ENCODE peak calls at places on chromosome 21, in six cellular contexts. W is H1; R is CD8-positive, alpha-beta memory T cell; O is PC-9; Q is upper lobe of left lung; I is neural progenitor cell. U is an unnamed sample. For H3K9me3, the result is how much of the 10 kb centered on the place peaks cover.

GRCh38 chr21:44299085-44299457 is 782 bp upstream of the PFKL start:
- DNase-seq in W (no peak), R (peak), O (no peak), Q (peak), I (no peak), U (no peak)

GRCh38 chr21:46585191-46585953 is 19.5 kb downstream of the S100B start:
- DNase-seq in W (no peak), R (no peak), O (no peak), Q (no peak), I (no peak), U (no peak)

GRCh38 chr21:45699251-45699942 is 55.9 kb downstream of the PCBP3 start:
- DNase-seq in W (no peak), R (no peak), O (no peak), Q (no peak), I (no peak), U (no peak)

GRCh38 chr21:44710756-44711326 is 531 bp downstream of the TSPEAR start:
- DNase-seq in W (no peak), R (no peak), O (no peak), Q (no peak), I (peak), U (no peak)

GRCh38 chr21:45438391-45439145 is 33.6 kb downstream of the COL18A1 start:
- DNase-seq in W (no peak), R (no peak), O (no peak), Q (peak), I (no peak), U (no peak)

GRCh38 chr21:34545079-34545884 is 33.3 kb upstream of the KCNE1 start:
- DNase-seq in W (no peak), R (no peak), O (peak), Q (no peak), I (peak), U (no peak)

GRCh38 chr21:45555557-45556301 is 13.5 kb upstream of the SLC19A1 start:
- DNase-seq in W (peak), R (no peak), O (no peak), Q (peak), I (peak), U (peak)

GRCh38 chr21:35478096-35479080 is 429.3 kb upstream of the RUNX1 start:
- DNase-seq in W (no peak), R (no peak), O (no peak), Q (no peak), I (no peak), U (no peak)

GRCh38 chr21:39637197-39637970 is 24.6 kb downstream of the B3GALT5 start:
- DNase-seq in W (no peak), R (no peak), O (no peak), Q (no peak), I (peak), U (no peak)

GRCh38 chr21:45103966-45104520 is 29.7 kb downstream of the ADARB1 start:
- DNase-seq in W (no peak), R (no peak), O (no peak), Q (no peak), I (no peak), U (no peak)

GRCh38 chr21:45481977-45482898 is 60.0 kb downstream of the SLC19A1 start:
- DNase-seq in W (no peak), R (no peak), O (no peak), Q (peak), I (no peak), U (no peak)

GRCh38 chr21:35868005-35868868 is 192.1 kb downstream of the SETD4 start:
- DNase-seq in W (no peak), R (no peak), O (no peak), Q (no peak), I (no peak), U (no peak)

GRCh38 chr21:33281101-33281652 is 15.0 kb downstream of the IL10RB start:
- DNase-seq in W (no peak), R (no peak), O (no peak), Q (no peak), I (no peak), U (no peak)

GRCh38 chr21:34027727-34028461 is 45.5 kb upstream of the MRPS6 start:
- DNase-seq in W (no peak), R (no peak), O (no peak), Q (no peak), I (no peak), U (no peak)

GRCh38 chr21:35077975-35078374 is 28.9 kb upstream of the RUNX1 start:
- DNase-seq in W (no peak), R (no peak), O (no peak), Q (no peak), I (no peak), U (no peak)

GRCh38 chr21:45549670-45550463 is 7.6 kb upstream of the SLC19A1 start:
- DNase-seq in W (no peak), R (no peak), O (no peak), Q (no peak), I (no peak), U (no peak)

GRCh38 chr21:34596561-34597271 is 18.2 kb downstream of the RCAN1 start:
- DNase-seq in W (no peak), R (no peak), O (no peak), Q (no peak), I (no peak), U (no peak)

GRCh38 chr21:33588485-33589335 is at the start of gene DONSON:
- DNase-seq in W (no peak), R (peak), O (peak), Q (peak), I (peak), U (peak)

GRCh38 chr21:44579056-44579832 is 1.2 kb downstream of the KRTAP10-5 start:
- DNase-seq in W (no peak), R (no peak), O (no peak), Q (no peak), I (no peak), U (no peak)

GRCh38 chr21:34877485-34878128 is 171.5 kb downstream of the RUNX1 start:
- DNase-seq in W (no peak), R (no peak), O (peak), Q (no peak), I (no peak), U (no peak)

GRCh38 chr21:34243562-34243961 is 120.2 kb upstream of the KCNE2 start:
- DNase-seq in W (no peak), R (no peak), O (peak), Q (no peak), I (peak), U (no peak)

GRCh38 chr21:33901421-33902288 is 13.9 kb downstream of the ATP5PO start:
- DNase-seq in W (peak), R (no peak), O (peak), Q (no peak), I (peak), U (no peak)

GRCh38 chr21:40687625-40688024 is 159.3 kb downstream of the DSCAM start:
- DNase-seq in W (no peak), R (no peak), O (no peak), Q (no peak), I (no peak), U (no peak)

GRCh38 chr21:46557469-46557868 is 47.4 kb downstream of the S100B start:
- DNase-seq in W (no peak), R (no peak), O (no peak), Q (peak), I (no peak), U (no peak)

GRCh38 chr21:21295303-21295702 is 297.1 kb downstream of the NCAM2 start:
- DNase-seq in W (no peak), R (no peak), O (no peak), Q (no peak), I (no peak), U (no peak)
- H3K9me3 ChIP-seq in W (under half), R (under half), O (under half), Q (under half), I (under half), U (under half)

GRCh38 chr21:14012409-14012808 is 198.3 kb downstream of the LIPI start:
- DNase-seq in W (no peak), R (no peak), O (no peak), Q (peak), I (no peak), U (no peak)
- H3K9me3 ChIP-seq in W (half or more), R (under half), O (under half), Q (under half), I (under half), U (under half)

GRCh38 chr21:24910591-24910990 is 696.7 kb downstream of the MRPL39 start:
- DNase-seq in W (no peak), R (no peak), O (no peak), Q (no peak), I (no peak), U (no peak)
- H3K9me3 ChIP-seq in W (under half), R (under half), O (under half), Q (under half), I (under half), U (under half)

GRCh38 chr21:8991968-8992621 is 1529.3 kb upstream of the TPTE start:
- DNase-seq in W (no peak), R (no peak), O (no peak), Q (no peak), I (no peak), U (no peak)
- H3K9me3 ChIP-seq in W (half or more), R (under half), O (under half), Q (under half), I (under half), U (under half)

GRCh38 chr21:37571442-37571841 is 204.9 kb downstream of the DYRK1A start:
- DNase-seq in W (no peak), R (no peak), O (no peak), Q (no peak), I (no peak), U (no peak)
- H3K9me3 ChIP-seq in W (under half), R (under half), O (under half), Q (under half), I (under half), U (under half)

DNA sequence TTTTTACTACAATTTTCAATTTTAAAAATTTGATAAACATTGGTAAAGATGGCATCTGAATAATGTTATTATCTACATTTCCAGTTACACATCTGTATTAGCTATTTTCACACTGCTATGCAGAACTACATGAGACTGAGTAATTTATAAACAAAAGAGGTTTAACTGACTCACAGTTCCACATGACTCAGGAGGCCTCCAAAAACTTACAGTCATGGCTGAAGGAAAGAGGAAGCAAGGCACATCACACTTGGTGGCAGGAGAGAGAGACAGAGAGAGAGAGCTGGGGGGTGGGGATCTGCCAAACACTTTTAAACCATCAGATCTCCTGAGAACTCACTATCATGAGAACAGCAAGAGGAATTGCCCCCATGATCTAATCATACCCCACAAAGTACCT is 850.0 kb downstream of the LTN1 start:
- DNase-seq in W (no peak), R (no peak), O (no peak), Q (no peak), I (no peak), U (no peak)
- H3K9me3 ChIP-seq in W (under half), R (under half), O (under half), Q (under half), I (under half), U (under half)

DNA sequence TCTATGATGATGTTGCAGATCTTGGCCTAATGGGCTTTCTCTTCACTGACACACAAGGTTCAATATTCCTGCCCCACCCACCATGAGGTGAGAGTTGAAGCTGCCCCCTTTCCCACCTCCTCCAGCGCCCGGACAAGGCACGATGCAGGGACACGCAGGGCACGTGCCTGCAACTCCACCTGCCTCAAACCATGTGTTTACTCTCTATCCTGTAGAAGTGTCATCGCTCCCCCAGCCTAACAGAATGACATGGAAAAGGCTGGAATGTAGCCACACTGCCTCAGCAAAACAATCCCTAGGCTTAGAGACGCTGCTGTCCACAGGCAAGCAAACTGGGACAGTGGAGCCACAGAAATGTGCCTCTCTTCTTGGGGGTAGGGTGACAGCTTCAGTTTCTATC is 92.9 kb upstream of the SOD1 start:
- DNase-seq in W (no peak), R (no peak), O (no peak), Q (no peak), I (no peak), U (no peak)
- H3K9me3 ChIP-seq in W (under half), R (under half), O (under half), Q (under half), I (under half), U (under half)

DNA sequence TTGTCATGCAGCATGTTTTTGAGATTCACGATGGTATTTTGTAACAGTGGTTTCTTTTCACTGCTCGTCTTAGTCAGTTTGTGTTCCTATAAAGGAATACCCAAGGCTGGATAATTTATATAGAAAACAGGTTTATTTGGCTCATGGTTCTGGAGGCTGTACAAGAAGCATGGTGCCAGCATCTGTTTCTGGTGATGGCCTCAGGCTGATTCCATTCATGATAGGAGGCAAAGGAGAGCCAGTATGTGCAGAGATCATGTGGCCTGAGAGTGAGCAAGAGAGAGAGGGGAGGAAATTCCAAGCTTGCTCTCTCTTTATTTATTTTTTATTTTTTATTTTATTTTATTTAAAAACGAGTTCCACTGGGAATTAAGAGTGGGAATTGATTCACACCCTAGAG is 2.0 kb upstream of the C21orf91 start:
- DNase-seq in W (no peak), R (no peak), O (no peak), Q (no peak), I (no peak), U (no peak)
- H3K9me3 ChIP-seq in W (under half), R (under half), O (under half), Q (under half), I (under half), U (under half)

DNA sequence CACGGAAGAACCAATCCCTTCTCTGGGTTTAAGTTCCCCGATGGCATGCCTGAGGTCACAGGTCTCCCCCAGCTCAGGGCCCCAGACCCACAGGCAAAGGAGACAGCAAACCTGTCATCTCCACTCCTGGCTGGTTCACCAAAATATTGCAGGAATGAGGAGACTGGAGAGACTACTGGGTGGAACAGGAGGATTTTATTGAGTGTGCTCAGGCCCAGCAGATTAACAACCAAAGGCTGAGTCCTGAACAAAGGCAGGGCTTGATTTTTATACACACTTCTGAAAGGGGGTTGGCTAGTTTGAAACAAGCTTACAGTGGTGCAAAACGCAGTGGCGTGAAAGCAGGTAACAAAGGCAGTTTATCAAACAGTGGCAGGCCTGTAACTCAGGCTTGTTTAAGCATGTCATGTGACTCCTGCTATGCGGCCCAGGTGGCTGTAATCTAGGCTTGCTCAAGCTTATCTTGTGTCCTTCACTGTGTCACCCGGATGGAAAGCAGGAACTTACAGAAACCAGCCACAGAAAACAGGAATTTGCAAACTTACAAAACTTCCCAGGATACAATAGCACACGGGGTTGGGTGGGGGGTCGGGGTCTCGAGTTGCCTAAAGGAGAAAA is 27.4 kb upstream of the KCNJ15 start:
- DNase-seq in W (no peak), R (no peak), O (no peak), Q (no peak), I (peak), U (no peak)
- H3K9me3 ChIP-seq in W (under half), R (under half), O (under half), Q (under half), I (under half), U (under half)